ENCODE peak calls at places on chromosomes 13 and 19, in eight cellular contexts. M is AG10803, Y is iPS-NIHi11, I is T-cell, C is osteoblast, W is nucleus accumbens, E is AML-193, J is Daoy. T is an unnamed sample.

GRCh38 chr13:112692104-112692503 is 2.3 kb downstream of the ATP11A start:
- DNase-seq in M (no peak), Y (no peak), I (no peak), C (no peak), W (no peak), E (no peak), J (no peak), T (no peak)

GRCh38 chr13:58963321-58963720 is 1200.4 kb downstream of the DIAPH3 start:
- DNase-seq in M (no peak), Y (no peak), I (no peak), C (no peak), W (no peak), E (no peak), J (no peak), T (no peak)

GRCh38 chr13:93496985-93497673 is 270.5 kb downstream of the GPC6 start:
- DNase-seq in M (no peak), Y (no peak), I (no peak), C (no peak), W (no peak), E (no peak), J (no peak), T (no peak)

GRCh38 chr19:47514869-47515588 is at the start of gene NAPA:
- DNase-seq in M (peak; percentile 100), Y (peak; percentile 99), I (peak; percentile 100), C (peak; percentile 99), W (peak; percentile 100), E (peak; percentile 100), J (peak; percentile 100), T (peak; percentile 97)

GRCh38 chr19:38617283-38617763 is 430 bp downstream of the MAP4K1 start:
- DNase-seq in M (no peak), Y (no peak), I (no peak), C (peak; percentile 19), W (no peak), E (peak; percentile 7), J (no peak), T (no peak)

GRCh38 chr13:92681239-92681638 is 545.4 kb upstream of the GPC6 start:
- DNase-seq in M (no peak), Y (peak; percentile 36), I (no peak), C (no peak), W (no peak), E (no peak), J (no peak), T (no peak)

GRCh38 chr13:90618133-90618532 is 729.4 kb upstream of the MIR17HG start:
- DNase-seq in M (no peak), Y (no peak), I (no peak), C (no peak), W (no peak), E (no peak), J (no peak), T (no peak)

GRCh38 chr19:44677019-44677809 is 5.9 kb downstream of the CEACAM19 start:
- DNase-seq in M (peak; percentile 56), Y (peak; percentile 84), I (no peak), C (peak; percentile 77), W (no peak), E (peak; percentile 5), J (peak; percentile 47), T (peak; percentile 66)

GRCh38 chr19:679418-680286 is 3.5 kb downstream of the FSTL3 start:
- DNase-seq in M (peak; percentile 72), Y (peak; percentile 65), I (peak; percentile 22), C (peak; percentile 99), W (peak; percentile 45), E (no peak), J (peak; percentile 75), T (no peak)